ENCODE peak calls at places on chromosomes 1 and 21, in nine cellular contexts. F is SJSA1, W is SJCRH30, I is adrenal gland, T is GM12878, Z is tibial artery, J is PC-9, M is Peyer's patch, N is thyroid gland. R is an unnamed sample. For H3K4me1, the result is how much of the 10 kb centered on the place peaks cover.

GRCh38 chr21:35470522-35470921 is 421.4 kb upstream of the RUNX1 start:
- DNase-seq in W (no peak), I (no peak), N (no peak), F (no peak), J (no peak), T (no peak), M (no peak), Z (no peak), R (no peak)

GRCh38 chr1:178134061-178134460 is 40.2 kb downstream of the RASAL2 start:
- DNase-seq in I (peak), T (no peak), W (no peak), Z (peak), F (no peak), N (no peak), J (no peak), M (no peak), R (no peak)

GRCh38 chr1:93143136-93143535 is 37.1 kb downstream of the TMED5 start:
- DNase-seq in T (peak), J (no peak), N (no peak), W (no peak), I (no peak), Z (no peak), F (no peak), M (no peak), R (no peak)

GRCh38 chr1:175383239-175383638 is 190.7 kb upstream of the KIAA0040 start:
- DNase-seq in F (no peak), J (no peak), N (no peak), M (no peak), W (no peak), T (no peak), I (peak), Z (no peak), R (no peak)

GRCh38 chr1:110594466-110595076 is 11.6 kb downstream of the KCNA2 start:
- DNase-seq in Z (no peak), M (no peak), F (no peak), W (no peak), J (no peak), I (no peak), T (no peak), N (peak), R (no peak)

GRCh38 chr1:89905391-89906058 is 84.7 kb downstream of the LRRC8D start:
- DNase-seq in J (no peak), F (no peak), M (no peak), Z (no peak), N (no peak), T (no peak), W (no peak), I (no peak), R (no peak)

GRCh38 chr1:167456926-167457325 is 61.4 kb downstream of the CD247 start:
- DNase-seq in Z (no peak), N (no peak), I (no peak), M (no peak), J (no peak), W (no peak), T (no peak), F (no peak), R (no peak)

GRCh38 chr1:232912845-232913580 is 37.4 kb upstream of the NTPCR start:
- DNase-seq in N (no peak), M (no peak), W (no peak), F (no peak), Z (no peak), T (no peak), J (no peak), I (no peak), R (no peak)

GRCh38 chr1:77036560-77036959 is 169.3 kb downstream of the ST6GALNAC5 start:
- DNase-seq in Z (no peak), I (no peak), W (peak), T (no peak), F (no peak), M (no peak), N (no peak), J (no peak), R (no peak)

GRCh38 chr21:44958471-44959191 is 18.8 kb downstream of the SLX9 start:
- DNase-seq in W (peak), T (no peak), I (peak), J (no peak), Z (peak), M (peak), F (no peak), N (peak), R (peak)

GRCh38 chr1:18376661-18377060 is 104.1 kb upstream of the KLHDC7A start:
- DNase-seq in Z (no peak), F (no peak), J (no peak), M (no peak), W (no peak), T (no peak), N (no peak), I (no peak), R (no peak)

GRCh38 chr1:196516373-196516772 is 91.9 kb downstream of the KCNT2 start:
- DNase-seq in M (no peak), J (no peak), T (no peak), I (no peak), W (peak), F (no peak), N (no peak), Z (no peak), R (no peak)

GRCh38 chr1:4071675-4072074 is 171.6 kb upstream of the C1orf174 start:
- DNase-seq in I (peak), Z (no peak), W (no peak), F (no peak), T (no peak), N (no peak), J (no peak), M (no peak), R (peak)

GRCh38 chr1:7220007-7220406 is 434.8 kb downstream of the CAMTA1 start:
- DNase-seq in M (no peak), J (no peak), N (no peak), T (no peak), Z (no peak), I (no peak), W (no peak), F (peak), R (no peak)

GRCh38 chr1:87683557-87683956 is 354.9 kb downstream of the LMO4 start:
- DNase-seq in F (no peak), M (no peak), I (no peak), T (no peak), W (peak), N (no peak), J (no peak), Z (no peak), R (no peak)

GRCh38 chr1:227759345-227760300 is 24.4 kb downstream of the SNAP47 start:
- DNase-seq in N (no peak), Z (no peak), W (peak), F (peak), T (no peak), M (peak), J (peak), I (no peak), R (no peak)

GRCh38 chr1:82534996-82535395 is 734.3 kb downstream of the ADGRL2 start:
- DNase-seq in F (no peak), N (no peak), I (no peak), T (no peak), M (no peak), W (no peak), J (no peak), Z (no peak), R (no peak)

GRCh38 chr1:231190456-231190855 is 28.6 kb downstream of the TRIM67 start:
- DNase-seq in W (no peak), J (no peak), I (no peak), N (no peak), Z (no peak), F (no peak), T (no peak), M (no peak), R (no peak)

GRCh38 chr1:174406421-174406820 is 41.3 kb upstream of the GPR52 start:
- DNase-seq in N (no peak), Z (no peak), F (no peak), I (no peak), T (no peak), M (no peak), J (no peak), W (no peak), R (no peak)

DNA sequence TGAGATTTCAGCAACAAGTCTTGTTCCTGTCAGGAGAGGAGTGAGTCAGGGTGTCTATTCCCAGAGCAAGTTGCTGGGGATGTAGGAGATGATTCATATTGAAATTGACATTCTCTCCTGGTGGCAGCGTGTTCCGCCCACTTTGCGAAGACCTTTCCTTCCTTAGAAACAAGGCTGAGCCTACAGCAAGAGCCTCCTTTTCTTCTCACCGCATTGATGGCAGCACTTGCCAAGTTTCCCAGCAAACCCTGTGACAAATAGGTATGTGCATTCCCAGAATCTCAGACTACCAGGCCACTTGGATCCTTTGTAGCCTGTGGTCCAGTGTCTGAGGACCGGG is 79.4 kb downstream of the MAN1C1 start:
- DNase-seq in W (no peak), T (no peak), M (no peak), F (peak), J (peak), N (no peak), I (peak), Z (peak), R (no peak)
- H3K4me1 ChIP-seq in W (under half), T (under half), M (under half), F (under half), J (under half), N (under half), I (half or more), Z (half or more), R (under half)

GRCh38 chr1:154419620-154420020 is 14.5 kb downstream of the IL6R start:
- DNase-seq in T (no peak), N (peak), M (peak), J (peak), F (peak), Z (peak), I (peak), W (no peak), R (peak)
- H3K4me1 ChIP-seq in T (under half), N (under half), M (under half), J (half or more), F (half or more), Z (half or more), I (half or more), W (under half), R (half or more)

GRCh38 chr1:51981555-51981954 is 8.9 kb downstream of the RAB3B start:
- DNase-seq in Z (no peak), W (no peak), F (no peak), I (no peak), J (no peak), M (no peak), N (no peak), T (no peak), R (no peak)
- H3K4me1 ChIP-seq in Z (under half), W (under half), F (under half), I (under half), J (under half), M (under half), N (under half), T (under half), R (under half)

GRCh38 chr1:184473176-184473966 is 86.5 kb downstream of the C1orf21 start:
- DNase-seq in M (no peak), F (no peak), Z (no peak), I (no peak), W (no peak), J (no peak), T (no peak), N (no peak), R (no peak)
- H3K4me1 ChIP-seq in M (under half), F (under half), Z (under half), I (under half), W (under half), J (under half), T (under half), N (under half), R (under half)

GRCh38 chr1:158445371-158445770 is 16.3 kb upstream of the OR10K1 start:
- DNase-seq in I (no peak), N (no peak), W (no peak), Z (no peak), T (no peak), F (no peak), J (no peak), M (no peak), R (no peak)
- H3K4me1 ChIP-seq in I (under half), N (under half), W (under half), Z (under half), T (under half), F (under half), J (under half), M (under half), R (under half)

DNA sequence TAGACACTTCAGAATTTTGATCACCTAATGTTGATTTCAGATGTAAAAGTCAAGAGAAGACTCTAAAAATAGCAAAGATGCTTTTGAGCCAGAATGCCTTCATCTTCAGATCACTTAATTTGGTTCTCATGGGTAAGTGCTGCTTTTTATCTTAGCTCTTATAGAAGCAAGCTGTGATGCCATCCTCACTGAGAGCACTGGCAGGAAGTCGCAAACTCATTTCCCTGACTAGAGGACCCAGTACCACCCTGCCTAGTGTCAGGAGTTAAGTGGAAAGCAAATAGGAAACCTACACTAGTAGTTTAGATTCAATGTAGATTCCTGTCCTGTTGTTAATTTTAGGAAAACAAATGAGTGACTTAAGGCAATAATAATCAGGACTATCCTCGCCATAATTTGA is 12.1 kb downstream of the IFNAR2 start:
- DNase-seq in J (no peak), W (no peak), T (no peak), Z (no peak), F (no peak), M (no peak), I (no peak), N (no peak), R (no peak)
- H3K4me1 ChIP-seq in J (under half), W (under half), T (under half), Z (under half), F (under half), M (under half), I (under half), N (under half), R (under half)

GRCh38 chr1:203522237-203522636 is 28.3 kb downstream of the OPTC start:
- DNase-seq in W (no peak), Z (no peak), F (no peak), N (no peak), I (no peak), T (no peak), M (no peak), J (no peak), R (no peak)

GRCh38 chr1:203524152-203524551 is 30.2 kb downstream of the OPTC start:
- DNase-seq in Z (no peak), W (no peak), N (no peak), I (no peak), J (no peak), M (no peak), F (no peak), T (no peak), R (no peak)

GRCh38 chr1:203521812-203522211 is 27.9 kb downstream of the OPTC start:
- DNase-seq in Z (no peak), W (no peak), J (no peak), M (no peak), N (no peak), F (no peak), I (no peak), T (no peak), R (no peak)

GRCh38 chr1:203524824-203525223 is 30.9 kb downstream of the OPTC start:
- DNase-seq in M (no peak), N (no peak), Z (no peak), T (no peak), J (no peak), W (no peak), I (no peak), F (no peak), R (no peak)

GRCh38 chr1:203523667-203524066 is 29.7 kb downstream of the OPTC start:
- DNase-seq in Z (no peak), J (no peak), I (no peak), W (no peak), M (no peak), F (no peak), T (no peak), N (no peak), R (no peak)
- H3K4me1 ChIP-seq in Z (under half), J (half or more), I (under half), W (under half), M (under half), F (under half), T (under half), N (under half), R (under half)

R was measured in breast epithelium.